ENCODE peak calls at places on chromosomes 3 and 15, in five cellular contexts. One of them, this sample, is unnamed.

GRCh38 chr15:101025116-101025885 is 106.1 kb downstream of the LRRK1 start:
- DNase-seq in A549: no peak
- DNase-seq in IMR-90: no peak
- DNase-seq in K562: no peak
- DNase-seq in H1: peak
- DNase-seq in this sample: no peak

GRCh38 chr15:62241135-62241770 is 76.2 kb upstream of the C2CD4B start:
- DNase-seq in A549: peak
- DNase-seq in IMR-90: no peak
- DNase-seq in K562: no peak
- DNase-seq in H1: peak
- DNase-seq in this sample: peak

GRCh38 chr3:33115024-33115768 is 1.4 kb downstream of the CRTAP start:
- DNase-seq in A549: peak
- DNase-seq in IMR-90: peak
- DNase-seq in K562: peak
- DNase-seq in H1: no peak
- DNase-seq in this sample: no peak

GRCh38 chr3:16945330-16945729 is 60.6 kb downstream of the PLCL2 start:
- DNase-seq in A549: no peak
- DNase-seq in IMR-90: peak
- DNase-seq in K562: no peak
- DNase-seq in H1: no peak
- DNase-seq in this sample: no peak

GRCh38 chr3:102114264-102114979 is 265.1 kb downstream of the NFKBIZ start:
- DNase-seq in A549: no peak
- DNase-seq in IMR-90: no peak
- DNase-seq in K562: no peak
- DNase-seq in H1: no peak
- DNase-seq in this sample: no peak

GRCh38 chr3:17307482-17307881 is 422.7 kb downstream of the PLCL2 start:
- DNase-seq in A549: no peak
- DNase-seq in IMR-90: no peak
- DNase-seq in K562: no peak
- DNase-seq in H1: no peak
- DNase-seq in this sample: no peak

GRCh38 chr15:41544650-41545015 is 576 bp upstream of the RPAP1 start:
- DNase-seq in A549: no peak
- DNase-seq in IMR-90: no peak
- DNase-seq in K562: no peak
- DNase-seq in H1: no peak
- DNase-seq in this sample: no peak

GRCh38 chr3:183061431-183062172 is 37.7 kb downstream of the MCCC1 start:
- DNase-seq in A549: no peak
- DNase-seq in IMR-90: peak
- DNase-seq in K562: no peak
- DNase-seq in H1: no peak
- DNase-seq in this sample: no peak

GRCh38 chr3:27380433-27381357 is 11.5 kb upstream of the NEK10 start:
- DNase-seq in A549: no peak
- DNase-seq in IMR-90: no peak
- DNase-seq in K562: no peak
- DNase-seq in H1: no peak
- DNase-seq in this sample: no peak
- TF ChIP-seq MAFK in A549: no peak
- TF ChIP-seq MAFK in IMR-90: no peak
- TF ChIP-seq MAFK in K562: no peak
- TF ChIP-seq MAFK in H1: no peak
- TF ChIP-seq MAFK in this sample: no peak

GRCh38 chr15:64911317-64912186 is at the start of gene ANKDD1A:
- DNase-seq in A549: peak
- DNase-seq in IMR-90: peak
- DNase-seq in K562: peak
- DNase-seq in H1: peak
- DNase-seq in this sample: no peak
- TF ChIP-seq POLR2A in A549: peak
- TF ChIP-seq POLR2A in IMR-90: no peak
- TF ChIP-seq POLR2A in K562: no peak
- TF ChIP-seq POLR2A in H1: peak
- TF ChIP-seq POLR2A in this sample: no peak

GRCh38 chr3:105953831-105954230 is 85.0 kb upstream of the CBLB start:
- DNase-seq in A549: no peak
- DNase-seq in IMR-90: no peak
- DNase-seq in K562: no peak
- DNase-seq in H1: no peak
- DNase-seq in this sample: no peak

GRCh38 chr3:105956311-105956710 is 87.5 kb upstream of the CBLB start:
- DNase-seq in A549: no peak
- DNase-seq in IMR-90: no peak
- DNase-seq in K562: no peak
- DNase-seq in H1: no peak
- DNase-seq in this sample: no peak

GRCh38 chr3:105948108-105948507 is 79.3 kb upstream of the CBLB start:
- DNase-seq in A549: no peak
- DNase-seq in IMR-90: peak
- DNase-seq in K562: no peak
- DNase-seq in H1: no peak
- DNase-seq in this sample: no peak

GRCh38 chr3:105951043-105951442 is 82.2 kb upstream of the CBLB start:
- DNase-seq in A549: no peak
- DNase-seq in IMR-90: no peak
- DNase-seq in K562: no peak
- DNase-seq in H1: no peak
- DNase-seq in this sample: no peak
- TF ChIP-seq MAFK in A549: no peak
- TF ChIP-seq MAFK in IMR-90: no peak
- TF ChIP-seq MAFK in K562: no peak
- TF ChIP-seq MAFK in H1: no peak
- TF ChIP-seq MAFK in this sample: no peak

GRCh38 chr3:163018067-163018466 is 1521.5 kb downstream of the OTOL1 start:
- DNase-seq in A549: no peak
- DNase-seq in IMR-90: no peak
- DNase-seq in K562: no peak
- DNase-seq in H1: no peak
- DNase-seq in this sample: no peak

GRCh38 chr3:163018664-163019063 is 1522.1 kb downstream of the OTOL1 start:
- DNase-seq in A549: no peak
- DNase-seq in IMR-90: no peak
- DNase-seq in K562: no peak
- DNase-seq in H1: no peak
- DNase-seq in this sample: no peak

DNA sequence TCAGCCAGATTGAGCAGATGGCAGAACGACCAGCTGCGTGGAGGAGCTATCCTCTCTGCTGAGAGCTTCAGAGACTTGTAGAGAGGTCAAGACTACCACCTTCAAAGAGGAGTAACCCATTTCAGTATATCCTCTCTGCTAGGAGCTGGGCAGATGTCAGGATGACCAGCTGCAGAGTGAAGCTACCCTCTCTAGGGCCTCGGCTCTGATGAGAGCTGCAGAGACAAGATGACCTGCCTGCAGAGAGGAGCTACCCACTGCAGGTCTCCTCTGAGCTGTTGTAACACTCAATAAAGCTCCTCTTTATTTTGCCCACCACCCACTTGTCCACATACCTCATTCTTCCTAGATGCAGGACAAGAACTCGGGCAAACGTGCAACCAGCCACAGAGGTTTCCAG is 1522.7 kb downstream of the OTOL1 start:
- DNase-seq in A549: no peak
- DNase-seq in IMR-90: no peak
- DNase-seq in K562: no peak
- DNase-seq in H1: no peak
- DNase-seq in this sample: no peak
- TF ChIP-seq POLR2A in A549: no peak
- TF ChIP-seq POLR2A in IMR-90: no peak
- TF ChIP-seq POLR2A in K562: no peak
- TF ChIP-seq POLR2A in H1: no peak
- TF ChIP-seq POLR2A in this sample: no peak

GRCh38 chr15:68775671-68776476 is 44.8 kb downstream of the ANP32A start:
- DNase-seq in A549: no peak
- DNase-seq in IMR-90: peak
- DNase-seq in K562: no peak
- DNase-seq in H1: peak
- DNase-seq in this sample: no peak
- TF ChIP-seq MAFK in A549: no peak
- TF ChIP-seq MAFK in IMR-90: no peak
- TF ChIP-seq MAFK in K562: no peak
- TF ChIP-seq MAFK in H1: no peak
- TF ChIP-seq MAFK in this sample: no peak